ENCODE peak calls at places on chromosomes 5 and 9, in nine cellular contexts. P, O, F, Z, W, K, T, U and R are unnamed samples.

GRCh38 chr5:131367219-131367860 is 103.5 kb downstream of the CDC42SE2 start:
- DNase-seq in P (no peak), O (no peak), F (no peak), Z (no peak), W (no peak), K (no peak), T (no peak), U (no peak), R (no peak)

GRCh38 chr5:146079695-146080361 is 25.5 kb downstream of the PLAC8L1 start:
- DNase-seq in P (no peak), O (no peak), F (no peak), Z (no peak), W (no peak), K (no peak), T (no peak), U (no peak), R (no peak)

GRCh38 chr9:86714976-86715375 is 232.3 kb downstream of the GAS1 start:
- DNase-seq in P (no peak), O (no peak), F (no peak), Z (no peak), W (no peak), K (no peak), T (no peak), U (no peak), R (no peak)

GRCh38 chr5:169717298-169717697 is 80.2 kb downstream of the DOCK2 start:
- DNase-seq in P (no peak), O (no peak), F (no peak), Z (no peak), W (no peak), K (no peak), T (no peak), U (no peak), R (no peak)

GRCh38 chr5:154858972-154859950 is 834 bp downstream of the CNOT8 start:
- DNase-seq in P (no peak), O (no peak), F (no peak), Z (no peak), W (no peak), K (no peak), T (no peak), U (no peak), R (no peak)

GRCh38 chr5:35061216-35061615 is 13.5 kb upstream of the AGXT2 start:
- DNase-seq in P (no peak), O (no peak), F (no peak), Z (no peak), W (no peak), K (peak), T (no peak), U (no peak), R (no peak)

GRCh38 chr9:105681724-105682123 is 12.6 kb upstream of the TMEM38B start:
- DNase-seq in P (no peak), O (no peak), F (no peak), Z (no peak), W (no peak), K (no peak), T (no peak), U (no peak), R (no peak)

GRCh38 chr5:158423623-158424200 is 564.8 kb upstream of the CLINT1 start:
- DNase-seq in P (no peak), O (no peak), F (no peak), Z (no peak), W (no peak), K (no peak), T (no peak), U (no peak), R (no peak)

GRCh38 chr9:70156729-70157128 is 102.0 kb upstream of the SMC5 start:
- DNase-seq in P (no peak), O (no peak), F (no peak), Z (no peak), W (no peak), K (no peak), T (no peak), U (no peak), R (no peak)

GRCh38 chr9:17219261-17219660 is 84.4 kb downstream of the CNTLN start:
- DNase-seq in P (no peak), O (no peak), F (no peak), Z (no peak), W (no peak), K (no peak), T (no peak), U (no peak), R (no peak)

GRCh38 chr5:173472784-173473278 is 143.6 kb downstream of the BOD1 start:
- DNase-seq in P (no peak), O (no peak), F (peak), Z (peak), W (peak), K (no peak), T (no peak), U (no peak), R (peak)

GRCh38 chr9:133991211-133991921 is 758 bp downstream of the VAV2 start:
- DNase-seq in P (peak), O (no peak), F (no peak), Z (peak), W (no peak), K (peak), T (peak), U (no peak), R (peak)

GRCh38 chr9:115524467-115525059 is 406.6 kb upstream of the TNC start:
- DNase-seq in P (no peak), O (no peak), F (no peak), Z (no peak), W (no peak), K (no peak), T (no peak), U (peak), R (no peak)

GRCh38 chr5:155575861-155576260 is 562.3 kb downstream of the KIF4B start:
- DNase-seq in P (no peak), O (no peak), F (no peak), Z (no peak), W (no peak), K (no peak), T (no peak), U (no peak), R (no peak)

GRCh38 chr9:124782661-124783574 is 6.0 kb downstream of the OLFML2A start:
- DNase-seq in P (peak), O (no peak), F (peak), Z (no peak), W (peak), K (peak), T (no peak), U (no peak), R (peak)

GRCh38 chr5:55691265-55692105 is 20.6 kb downstream of the SLC38A9 start:
- DNase-seq in P (no peak), O (no peak), F (no peak), Z (no peak), W (no peak), K (no peak), T (no peak), U (peak), R (no peak)

GRCh38 chr9:15349892-15350761 is 43.1 kb upstream of the TTC39B start:
- DNase-seq in P (no peak), O (no peak), F (no peak), Z (peak), W (no peak), K (no peak), T (no peak), U (peak), R (peak)

GRCh38 chr9:136098844-136099243 is 3.8 kb upstream of the NACC2 start:
- DNase-seq in P (no peak), O (no peak), F (no peak), Z (no peak), W (no peak), K (no peak), T (no peak), U (no peak), R (no peak)

GRCh38 chr9:113656771-113657670 is 193.5 kb downstream of the RGS3 start:
- DNase-seq in P (no peak), O (no peak), F (no peak), Z (no peak), W (peak), K (peak), T (no peak), U (peak), R (no peak)

GRCh38 chr5:179378116-179378440 is 32.8 kb upstream of the ADAMTS2 start:
- DNase-seq in P (no peak), O (no peak), F (no peak), Z (no peak), W (no peak), K (peak), T (peak), U (no peak), R (no peak)

GRCh38 chr5:141747646-141748229 is 65.7 kb upstream of the ARAP3 start:
- DNase-seq in P (no peak), O (no peak), F (no peak), Z (no peak), W (no peak), K (no peak), T (no peak), U (no peak), R (no peak)

GRCh38 chr5:151288180-151288579 is 15.4 kb downstream of the SLC36A3 start:
- DNase-seq in P (no peak), O (no peak), F (no peak), Z (no peak), W (no peak), K (no peak), T (no peak), U (peak), R (no peak)

GRCh38 chr9:90062982-90063381 is 458.2 kb downstream of the GADD45G start:
- DNase-seq in P (no peak), O (no peak), F (no peak), Z (no peak), W (no peak), K (no peak), T (no peak), U (no peak), R (no peak)

GRCh38 chr9:96486351-96487029 is 36.5 kb downstream of the HABP4 start:
- DNase-seq in P (no peak), O (no peak), F (peak), Z (peak), W (peak), K (peak), T (peak), U (no peak), R (peak)

GRCh38 chr9:123311250-123311753 is 42.9 kb upstream of the STRBP start:
- DNase-seq in P (no peak), O (no peak), F (no peak), Z (no peak), W (no peak), K (peak), T (peak), U (no peak), R (no peak)

GRCh38 chr9:123314617-123315016 is 41.4 kb upstream of the CRB2 start:
- DNase-seq in P (no peak), O (no peak), F (no peak), Z (no peak), W (no peak), K (no peak), T (peak), U (no peak), R (no peak)

GRCh38 chr9:123309611-123310010 is 41.2 kb upstream of the STRBP start:
- DNase-seq in P (no peak), O (no peak), F (no peak), Z (no peak), W (no peak), K (peak), T (no peak), U (no peak), R (no peak)

GRCh38 chr9:123310551-123311249 is 42.3 kb upstream of the STRBP start:
- DNase-seq in P (no peak), O (no peak), F (no peak), Z (no peak), W (no peak), K (peak), T (no peak), U (peak), R (no peak)

DNA sequence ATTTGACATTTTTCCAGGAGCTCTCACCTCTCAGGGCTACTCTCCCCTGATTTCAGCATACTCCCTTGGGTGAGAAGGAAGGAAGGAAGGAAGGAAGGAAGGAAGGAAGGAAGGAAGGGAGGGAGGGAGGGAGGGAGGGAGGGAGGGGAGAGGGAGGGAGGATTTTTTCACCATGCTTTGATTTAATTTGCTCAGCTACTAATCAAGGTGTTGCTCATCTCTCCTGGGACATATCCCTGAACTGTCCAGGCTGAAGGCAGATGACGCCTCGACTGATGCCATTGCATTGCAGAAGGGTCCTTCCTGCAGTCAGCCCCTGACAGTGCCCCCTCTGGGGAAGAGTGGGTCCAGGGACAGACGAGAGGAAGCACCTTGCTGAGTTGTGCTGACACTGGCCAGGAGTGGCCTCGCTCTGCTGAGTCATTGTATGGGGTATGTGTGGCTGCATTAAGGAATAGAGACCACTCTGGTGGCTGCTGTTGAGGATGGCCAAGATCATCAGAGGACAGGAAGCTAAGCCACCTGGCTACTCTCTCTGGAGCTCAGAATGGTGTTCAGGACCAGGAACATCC is 43.6 kb upstream of the CRB2 start:
- DNase-seq in P (no peak), O (no peak), F (no peak), Z (no peak), W (no peak), K (peak), T (peak), U (no peak), R (no peak)
- H3K27ac ChIP-seq in P (no peak), O (no peak), F (no peak), Z (no peak), W (no peak), K (no peak), T (no peak), U (no peak), R (no peak)

GRCh38 chr5:139660105-139660915 is 12.2 kb downstream of the CXXC5 start:
- DNase-seq in P (peak), O (no peak), F (no peak), Z (peak), W (peak), K (peak), T (peak), U (no peak), R (peak)
- H3K4me3 ChIP-seq in P (no peak), O (no peak), F (peak), Z (no peak), W (peak), K (peak), T (peak), U (no peak), R (peak)

DNA sequence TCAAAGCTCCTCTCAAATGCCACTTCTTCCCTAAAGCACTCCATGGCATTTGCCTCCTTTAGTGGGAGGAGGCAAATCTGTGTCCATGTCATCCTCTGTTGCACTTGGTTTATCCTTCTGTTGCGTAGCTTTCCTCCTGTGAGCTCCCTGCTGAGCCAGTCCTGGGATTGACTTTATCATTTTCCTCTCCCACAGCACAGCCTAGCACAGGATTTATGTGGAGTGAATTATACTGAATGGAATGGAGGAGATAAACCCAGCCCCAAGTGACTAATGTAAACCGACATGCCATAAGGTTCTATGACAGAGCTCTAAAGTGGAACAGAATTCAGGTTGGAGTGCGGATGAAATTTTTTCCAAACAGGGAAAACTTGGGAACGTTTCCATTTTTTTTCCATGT is 26.4 kb upstream of the TOMM5 start:
- DNase-seq in P (no peak), O (no peak), F (no peak), Z (no peak), W (no peak), K (no peak), T (no peak), U (no peak), R (no peak)
- H3K27ac ChIP-seq in P (no peak), O (no peak), F (no peak), Z (no peak), W (no peak), K (no peak), T (no peak), U (no peak), R (no peak)

GRCh38 chr5:150218693-150219035 is 28.8 kb downstream of the SLC6A7 start:
- DNase-seq in P (no peak), O (no peak), F (no peak), Z (no peak), W (no peak), K (no peak), T (no peak), U (no peak), R (no peak)

GRCh38 chr5:150221471-150221870 is 31.6 kb downstream of the SLC6A7 start:
- DNase-seq in P (no peak), O (no peak), F (no peak), Z (no peak), W (no peak), K (no peak), T (no peak), U (no peak), R (no peak)

GRCh38 chr5:150219142-150219541 is 29.3 kb downstream of the SLC6A7 start:
- DNase-seq in P (no peak), O (no peak), F (no peak), Z (no peak), W (no peak), K (no peak), T (no peak), U (no peak), R (no peak)

GRCh38 chr5:150217874-150218692 is 28.2 kb downstream of the SLC6A7 start:
- DNase-seq in P (peak), O (peak), F (peak), Z (peak), W (peak), K (peak), T (peak), U (peak), R (peak)

DNA sequence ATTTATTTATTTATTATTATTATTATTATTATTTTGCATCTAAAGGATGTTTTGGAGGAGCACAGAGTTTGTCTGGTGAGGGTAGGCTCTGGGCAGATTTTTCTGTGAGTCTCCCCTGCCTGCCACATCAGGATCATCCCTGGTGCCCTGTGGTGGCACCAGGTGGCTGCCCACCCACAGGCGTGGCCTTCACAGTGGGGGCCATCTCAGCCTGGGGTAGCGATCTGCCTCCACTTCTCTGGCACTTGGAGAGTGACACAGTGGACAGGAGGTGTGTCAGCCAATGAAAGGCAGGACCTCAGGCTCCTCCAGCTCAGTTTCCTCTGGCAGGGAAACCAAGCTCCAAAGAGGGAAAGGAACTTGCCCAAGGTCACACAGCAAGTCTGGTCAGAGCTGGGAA is 30.0 kb downstream of the SLC6A7 start:
- DNase-seq in P (no peak), O (no peak), F (no peak), Z (no peak), W (no peak), K (no peak), T (no peak), U (no peak), R (no peak)
- H3K4me3 ChIP-seq in P (no peak), O (no peak), F (no peak), Z (no peak), W (no peak), K (no peak), T (no peak), U (no peak), R (no peak)

GRCh38 chr5:6107675-6108539 is 270.4 kb downstream of the MED10 start:
- DNase-seq in P (no peak), O (no peak), F (no peak), Z (no peak), W (no peak), K (no peak), T (no peak), U (no peak), R (no peak)

GRCh38 chr5:6108981-6109595 is 269.3 kb downstream of the MED10 start:
- DNase-seq in P (no peak), O (no peak), F (no peak), Z (no peak), W (no peak), K (no peak), T (no peak), U (no peak), R (no peak)

GRCh38 chr5:6110441-6111005 is 267.8 kb downstream of the MED10 start:
- DNase-seq in P (no peak), O (no peak), F (no peak), Z (no peak), W (no peak), K (no peak), T (no peak), U (no peak), R (no peak)

GRCh38 chr5:6108540-6108848 is 269.9 kb downstream of the MED10 start:
- DNase-seq in P (no peak), O (no peak), F (no peak), Z (no peak), W (no peak), K (no peak), T (no peak), U (no peak), R (no peak)

GRCh38 chr5:6111131-6111530 is 267.2 kb downstream of the MED10 start:
- DNase-seq in P (no peak), O (no peak), F (no peak), Z (no peak), W (no peak), K (no peak), T (no peak), U (no peak), R (no peak)
- H3K27ac ChIP-seq in P (no peak), O (no peak), F (no peak), Z (no peak), W (no peak), K (no peak), T (no peak), U (no peak), R (no peak)